ENCODE peak calls at places on chromosomes 11 and 22, in four cellular contexts. N is GM12878, X is HepG2, D is K562. L is an unnamed sample.

GRCh38 chr11:8867035-8867434 is 44.0 kb upstream of the AKIP1 start:
- DNase-seq in D (no peak), N (no peak), X (no peak), L (no peak)

GRCh38 chr11:78526497-78527146 is 48.0 kb downstream of the NARS2 start:
- DNase-seq in X (no peak), D (no peak), N (no peak), L (no peak)

GRCh38 chr11:71209181-71209580 is 43.2 kb downstream of the SHANK2 start:
- DNase-seq in X (no peak), D (no peak), N (no peak), L (no peak)

GRCh38 chr11:75820636-75821035 is 5.6 kb downstream of the UVRAG start:
- DNase-seq in X (no peak), D (no peak), N (no peak), L (no peak)

GRCh38 chr22:22410121-22410520 is 98.4 kb downstream of the ZNF280B start:
- DNase-seq in N (no peak), D (no peak), X (no peak), L (no peak)

GRCh38 chr11:12029738-12030363 is 21.4 kb upstream of the DKK3 start:
- DNase-seq in N (no peak), D (no peak), X (peak; percentile 61), L (no peak)

GRCh38 chr11:11827272-11827671 is 14.5 kb upstream of the USP47 start:
- DNase-seq in D (no peak), X (no peak), N (no peak), L (no peak)

GRCh38 chr11:60872124-60872951 is 5.0 kb downstream of the ZP1 start:
- DNase-seq in X (no peak), D (no peak), N (no peak), L (no peak)

GRCh38 chr11:82899191-82899820 is 924 bp downstream of the PRCP start:
- DNase-seq in D (no peak), X (peak; percentile 8), N (peak; percentile 20), L (no peak)

GRCh38 chr11:70771099-70771885 is 373.0 kb downstream of the CTTN start:
- DNase-seq in N (no peak), D (no peak), X (no peak), L (no peak)

GRCh38 chr11:126484266-126484665 is 128.8 kb downstream of the ST3GAL4 start:
- DNase-seq in N (no peak), D (no peak), X (peak; percentile 11), L (no peak)

GRCh38 chr11:65301491-65302329 is 13.0 kb upstream of the CDC42EP2 start:
- DNase-seq in N (no peak), X (no peak), D (peak; percentile 63), L (no peak)

GRCh38 chr11:18617688-18618340 is 16.3 kb downstream of the SPTY2D1 start:
- DNase-seq in D (no peak), N (peak; percentile 15), X (no peak), L (no peak)

GRCh38 chr22:36332623-36333331 is 55.0 kb downstream of the MYH9 start:
- DNase-seq in N (peak; percentile 59), D (no peak), X (no peak), L (no peak)

GRCh38 chr11:1221848-1222311 is 986 bp upstream of the MUC5B start:
- DNase-seq in N (no peak), X (no peak), D (no peak), L (no peak)
- TF ChIP-seq FOXK2 in N (no peak), X (no peak), D (no peak), L (no peak)

DNA sequence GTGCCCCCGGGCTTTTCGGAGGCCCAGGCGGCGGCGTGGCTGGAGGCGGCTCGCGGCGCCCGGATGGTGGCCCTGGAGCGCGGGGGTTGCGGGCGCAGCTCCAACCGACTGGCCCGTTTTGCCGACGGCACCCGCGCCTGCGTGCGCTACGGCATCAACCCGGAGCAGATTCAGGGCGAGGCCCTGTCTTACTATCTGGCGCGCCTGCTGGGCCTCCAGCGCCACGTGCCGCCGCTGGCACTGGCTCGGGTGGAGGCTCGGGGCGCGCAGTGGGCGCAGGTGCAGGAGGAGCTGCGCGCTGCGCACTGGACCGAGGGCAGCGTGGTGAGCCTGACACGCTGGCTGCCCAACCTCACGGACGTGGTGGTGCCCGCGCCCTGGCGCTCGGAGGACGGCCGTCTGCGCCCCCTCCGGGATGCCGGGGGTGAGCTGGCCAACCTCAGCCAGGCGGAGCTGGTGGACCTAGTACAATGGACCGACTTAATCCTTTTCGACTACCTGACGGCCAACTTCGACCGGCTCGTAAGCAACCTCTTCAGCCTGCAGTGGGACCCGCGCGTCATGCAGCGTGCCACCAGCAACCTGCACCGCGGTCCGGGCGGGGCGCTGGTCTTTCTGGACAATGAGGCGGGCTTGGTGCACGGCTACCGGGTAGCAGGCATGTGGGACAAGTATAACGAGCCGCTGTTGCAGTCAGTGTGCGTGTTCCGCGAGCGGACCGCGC is 932 bp downstream of the FJX1 start:
- DNase-seq in N (no peak), D (peak; percentile 41), X (no peak), L (peak; percentile 27)
- TF ChIP-seq BHLHE40 in N (no peak), D (no peak), X (no peak), L (no peak)

DNA sequence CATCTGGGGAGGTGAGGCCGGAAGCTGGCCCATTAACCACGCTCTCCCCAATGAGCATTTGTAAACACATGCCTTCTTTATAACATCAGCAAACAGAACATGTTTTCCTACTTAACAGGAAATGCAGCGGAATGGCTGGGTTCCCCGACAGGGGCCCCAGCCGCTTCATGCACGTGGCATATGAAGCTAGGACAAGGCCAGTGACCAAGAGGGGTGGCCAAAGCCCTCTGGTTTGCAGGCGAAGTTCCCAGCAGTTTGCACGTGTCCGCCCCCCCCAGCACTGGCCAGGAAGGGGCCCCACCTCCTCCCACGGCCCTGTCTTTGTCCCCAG is 38.7 kb upstream of the LINC01488 start:
- DNase-seq in N (no peak), X (peak; percentile 80), D (peak; percentile 64), L (no peak)
- TF ChIP-seq SP1 in N (no peak), X (no peak), D (no peak), L (no peak)

GRCh38 chr11:16186680-16187079 is 169.7 kb downstream of the SOX6 start:
- DNase-seq in X (no peak), D (no peak), N (no peak), L (no peak)
- TF ChIP-seq FOXK2 in X (no peak), D (no peak), N (no peak), L (no peak)

DNA sequence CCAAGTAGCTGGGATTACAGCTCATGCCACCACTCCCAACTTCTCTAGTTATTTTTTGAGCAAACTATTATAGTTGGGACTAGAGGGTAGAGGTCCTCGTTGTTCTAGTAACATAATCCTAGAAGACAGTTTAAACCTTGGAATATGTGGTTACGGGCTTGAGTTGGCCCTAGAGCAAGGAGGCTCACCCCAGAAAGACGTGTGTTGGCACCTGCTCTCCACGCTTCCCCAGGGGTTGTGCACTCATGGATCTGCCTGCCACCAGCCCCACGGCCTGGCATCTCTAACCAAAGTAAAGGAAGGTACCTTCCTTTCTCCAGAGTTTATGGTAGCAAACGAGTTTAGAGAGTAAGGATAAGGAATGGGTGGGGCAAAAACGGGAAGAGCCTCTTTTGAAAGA is 79.0 kb downstream of the SCN3B start:
- DNase-seq in N (no peak), D (no peak), X (no peak), L (no peak)
- TF ChIP-seq BHLHE40 in N (no peak), D (no peak), X (no peak), L (no peak)

L was measured in HEK293T.